ENCODE peak calls at places on chromosomes 7 and 10, in eight cellular contexts. One of them, this sample, is unnamed.

GRCh38 chr10:83374741-83375140 is 764.6 kb upstream of the GHITM start:
- DNase-seq in C1 segment of cervical spinal cord: no peak
- DNase-seq in left cardiac atrium: no peak
- DNase-seq in tibial artery: no peak
- DNase-seq in neural progenitor cell: no peak
- DNase-seq in GM12865: no peak
- DNase-seq in cardiac fibroblast: no peak
- DNase-seq in WTC11: no peak
- DNase-seq in this sample: no peak

GRCh38 chr10:3622845-3623621 is 162.0 kb downstream of the KLF6 start:
- DNase-seq in C1 segment of cervical spinal cord: no peak
- DNase-seq in GM12865: peak
- DNase-seq in tibial artery: no peak
- DNase-seq in left cardiac atrium: no peak
- DNase-seq in WTC11: no peak
- DNase-seq in neural progenitor cell: no peak
- DNase-seq in cardiac fibroblast: peak
- DNase-seq in this sample: no peak

GRCh38 chr7:151814400-151814914 is 62.5 kb downstream of the PRKAG2 start:
- DNase-seq in left cardiac atrium: no peak
- DNase-seq in neural progenitor cell: peak
- DNase-seq in tibial artery: no peak
- DNase-seq in GM12865: no peak
- DNase-seq in WTC11: peak
- DNase-seq in cardiac fibroblast: no peak
- DNase-seq in C1 segment of cervical spinal cord: peak
- DNase-seq in this sample: no peak

GRCh38 chr7:87342231-87342630 is 3.2 kb upstream of the CROT start:
- DNase-seq in C1 segment of cervical spinal cord: no peak
- DNase-seq in tibial artery: no peak
- DNase-seq in neural progenitor cell: no peak
- DNase-seq in left cardiac atrium: no peak
- DNase-seq in WTC11: no peak
- DNase-seq in GM12865: no peak
- DNase-seq in cardiac fibroblast: no peak
- DNase-seq in this sample: no peak

GRCh38 chr7:70736715-70737460 is 395.1 kb upstream of the GALNT17 start:
- DNase-seq in neural progenitor cell: no peak
- DNase-seq in C1 segment of cervical spinal cord: no peak
- DNase-seq in tibial artery: no peak
- DNase-seq in left cardiac atrium: no peak
- DNase-seq in GM12865: no peak
- DNase-seq in cardiac fibroblast: peak
- DNase-seq in WTC11: no peak
- DNase-seq in this sample: no peak

GRCh38 chr10:21675157-21675796 is 141.2 kb downstream of the MLLT10 start:
- DNase-seq in C1 segment of cervical spinal cord: no peak
- DNase-seq in WTC11: peak
- DNase-seq in tibial artery: no peak
- DNase-seq in neural progenitor cell: peak
- DNase-seq in cardiac fibroblast: peak
- DNase-seq in left cardiac atrium: peak
- DNase-seq in GM12865: peak
- DNase-seq in this sample: no peak

GRCh38 chr7:2109936-2110585 is 122.7 kb downstream of the MAD1L1 start:
- DNase-seq in cardiac fibroblast: peak
- DNase-seq in GM12865: peak
- DNase-seq in C1 segment of cervical spinal cord: no peak
- DNase-seq in neural progenitor cell: no peak
- DNase-seq in left cardiac atrium: no peak
- DNase-seq in WTC11: no peak
- DNase-seq in tibial artery: no peak
- DNase-seq in this sample: no peak

GRCh38 chr10:127762925-127763324 is 25.9 kb downstream of the FOXI2 start:
- DNase-seq in tibial artery: no peak
- DNase-seq in C1 segment of cervical spinal cord: no peak
- DNase-seq in WTC11: no peak
- DNase-seq in GM12865: no peak
- DNase-seq in left cardiac atrium: no peak
- DNase-seq in cardiac fibroblast: no peak
- DNase-seq in neural progenitor cell: peak
- DNase-seq in this sample: no peak

GRCh38 chr7:135557455-135558336 is at the start of gene NUP205:
- DNase-seq in tibial artery: peak
- DNase-seq in GM12865: peak
- DNase-seq in neural progenitor cell: peak
- DNase-seq in left cardiac atrium: peak
- DNase-seq in C1 segment of cervical spinal cord: peak
- DNase-seq in cardiac fibroblast: peak
- DNase-seq in WTC11: peak
- DNase-seq in this sample: peak